ENCODE peak calls at places on chromosomes 12 and 14, in seven cellular contexts. Y, A, F, N, V, R and C are unnamed samples.

GRCh38 chr14:99033951-99034350 is 238.0 kb downstream of the BCL11B start:
- DNase-seq in F (no peak), Y (no peak), A (no peak), V (peak), R (no peak), N (no peak), C (no peak)

GRCh38 chr12:22986997-22987396 is 362.0 kb downstream of the ETNK1 start:
- DNase-seq in Y (no peak), F (no peak), N (no peak), A (no peak), V (no peak), R (no peak), C (no peak)

GRCh38 chr12:41962171-41962572 is 182.5 kb downstream of the GXYLT1 start:
- DNase-seq in N (peak), A (peak), V (no peak), F (no peak), Y (no peak), R (no peak), C (no peak)

GRCh38 chr12:6269986-6270385 is 40.5 kb upstream of the PLEKHG6 start:
- DNase-seq in V (no peak), F (no peak), N (no peak), Y (no peak), R (no peak), A (no peak), C (no peak)

GRCh38 chr12:42235426-42235825 is 2.6 kb downstream of the YAF2 start:
- DNase-seq in V (no peak), N (no peak), F (no peak), R (peak), Y (no peak), A (no peak), C (no peak)

GRCh38 chr14:81400852-81401251 is 728 bp upstream of the STON2 start:
- DNase-seq in N (no peak), R (peak), V (no peak), F (no peak), Y (peak), A (peak), C (no peak)

GRCh38 chr12:65937806-65938205 is 113.5 kb downstream of the HMGA2 start:
- DNase-seq in A (no peak), R (no peak), V (no peak), F (no peak), Y (no peak), N (no peak), C (no peak)

GRCh38 chr12:121110211-121110940 is 22.3 kb upstream of the P2RX7 start:
- DNase-seq in Y (peak), N (peak), F (peak), R (peak), A (peak), V (peak), C (no peak)

GRCh38 chr12:45415393-45415817 is 199.5 kb downstream of the ANO6 start:
- DNase-seq in F (no peak), N (no peak), A (peak), V (peak), R (peak), Y (peak), C (peak)

GRCh38 chr12:75087656-75088055 is 122.0 kb downstream of the KCNC2 start:
- DNase-seq in F (no peak), V (no peak), R (peak), N (no peak), Y (peak), A (no peak), C (no peak)

GRCh38 chr12:108591267-108591980 is 6.5 kb downstream of the TMEM119 start:
- DNase-seq in R (no peak), A (no peak), F (no peak), V (no peak), Y (no peak), N (no peak), C (no peak)

GRCh38 chr12:15933751-15934150 is 22.6 kb downstream of the DERA start:
- DNase-seq in F (no peak), R (no peak), V (no peak), A (no peak), N (no peak), Y (no peak), C (no peak)

GRCh38 chr12:47946413-47947107 is 16.8 kb upstream of the TMEM106C start:
- DNase-seq in A (no peak), R (peak), Y (no peak), N (no peak), F (no peak), V (no peak), C (no peak)

GRCh38 chr14:29926701-29927595 is 699 bp downstream of the PRKD1 start:
- DNase-seq in F (no peak), N (peak), A (no peak), Y (no peak), V (peak), R (peak), C (no peak)

GRCh38 chr14:62532186-62532585 is 513.1 kb downstream of the KCNH5 start:
- DNase-seq in Y (no peak), N (no peak), F (no peak), A (no peak), V (no peak), R (peak), C (no peak)

GRCh38 chr12:111093428-111094142 is 173.2 kb upstream of the MYL2 start:
- DNase-seq in V (no peak), A (no peak), N (no peak), R (no peak), F (no peak), Y (no peak), C (no peak)

GRCh38 chr12:100668939-100669536 is 95.6 kb downstream of the GAS2L3 start:
- DNase-seq in V (peak), R (peak), Y (peak), N (peak), A (peak), F (peak), C (peak)

GRCh38 chr14:76208340-76208739 is 56.6 kb downstream of the GPATCH2L start:
- DNase-seq in A (no peak), Y (no peak), V (no peak), R (no peak), N (no peak), F (no peak), C (no peak)

GRCh38 chr14:101480747-101481530 is 80.4 kb upstream of the DIO3 start:
- DNase-seq in N (no peak), F (no peak), R (peak), A (peak), Y (no peak), V (no peak), C (no peak)

GRCh38 chr12:11563785-11564739 is 85.4 kb upstream of the ETV6 start:
- DNase-seq in R (no peak), V (no peak), F (no peak), Y (no peak), N (no peak), A (no peak), C (no peak)

GRCh38 chr12:49126852-49127763 is 4.1 kb downstream of the TUBA1B start:
- DNase-seq in N (no peak), F (no peak), R (no peak), V (no peak), A (no peak), Y (no peak), C (no peak)

GRCh38 chr12:29043069-29043468 is 106.0 kb upstream of the FAR2 start:
- DNase-seq in N (no peak), R (peak), F (no peak), A (no peak), V (no peak), Y (no peak), C (no peak)

GRCh38 chr12:106773286-106773685 is 1.2 kb upstream of the RIC8B start:
- DNase-seq in N (no peak), Y (no peak), F (no peak), V (no peak), R (no peak), A (no peak), C (no peak)

GRCh38 chr12:124640096-124640495 is 72.7 kb upstream of the NCOR2 start:
- DNase-seq in V (no peak), Y (no peak), A (no peak), F (no peak), R (no peak), N (no peak), C (no peak)

GRCh38 chr14:91893659-91894058 is 26.3 kb upstream of the TC2N start:
- DNase-seq in F (no peak), N (no peak), V (no peak), Y (no peak), R (no peak), A (no peak), C (no peak)

GRCh38 chr12:123705935-123706334 is 6.2 kb upstream of the ATP6V0A2 start:
- DNase-seq in V (no peak), R (peak), A (no peak), N (no peak), F (no peak), Y (peak), C (no peak)

GRCh38 chr12:3931206-3931605 is 58.0 kb upstream of the PARP11 start:
- DNase-seq in V (no peak), N (no peak), R (no peak), A (no peak), Y (no peak), F (no peak), C (no peak)